ENCODE peak calls at places on chromosomes 4 and X, in six cellular contexts. S is spleen, P is HCT116, I is GM23338, W is stomach, O is upper lobe of left lung. V is an unnamed sample.

GRCh38 chrX:21905209-21905735 is 35.2 kb upstream of the SMS start:
- DNase-seq in I (peak; percentile 47), W (no peak), O (no peak), S (no peak), P (no peak), V (no peak)

GRCh38 chr4:20658456-20658855 is 41.8 kb upstream of the PACRGL start:
- DNase-seq in S (no peak), P (no peak), O (no peak), I (no peak), W (no peak), V (no peak)

GRCh38 chrX:9252182-9252581 is 212.7 kb upstream of the TBL1X start:
- DNase-seq in W (no peak), P (no peak), I (peak; percentile 34), O (no peak), S (no peak), V (no peak)

GRCh38 chr4:183580849-183581248 is 76.0 kb downstream of the ING2 start:
- DNase-seq in S (no peak), P (no peak), I (no peak), O (no peak), W (no peak), V (no peak)

GRCh38 chr4:27318740-27319139 is 458.1 kb downstream of the STIM2 start:
- DNase-seq in S (no peak), P (peak; percentile 35), W (no peak), O (no peak), I (peak; percentile 64), V (no peak)

GRCh38 chrX:80812176-80812575 is 2.5 kb upstream of the BRWD3 start:
- DNase-seq in I (peak; percentile 75), S (peak; percentile 79), W (no peak), O (no peak), P (no peak), V (no peak)

GRCh38 chrX:13662537-13662841 is 9.5 kb downstream of the TCEANC start:
- DNase-seq in O (no peak), S (no peak), P (no peak), I (no peak), W (no peak), V (no peak)

GRCh38 chr4:188107931-188108843 is 1.2 kb downstream of the TRIML2 start:
- DNase-seq in S (no peak), P (peak; percentile 51), W (no peak), I (peak; percentile 89), O (no peak), V (no peak)

GRCh38 chr4:77636902-77637301 is 31.3 kb downstream of the CXCL13 start:
- DNase-seq in S (no peak), W (peak; percentile 44), P (peak; percentile 7), O (no peak), I (no peak), V (no peak)

GRCh38 chrX:8738588-8739189 is 6.8 kb upstream of the ANOS1 start:
- DNase-seq in W (peak; percentile 59), P (no peak), I (peak; percentile 72), S (no peak), O (no peak), V (no peak)

GRCh38 chr4:186144180-186144579 is 39.7 kb downstream of the FAM149A start:
- DNase-seq in W (no peak), O (no peak), P (no peak), I (peak; percentile 53), S (no peak), V (no peak)

GRCh38 chr4:80448056-80448455 is 112.5 kb downstream of the CFAP299 start:
- DNase-seq in O (no peak), P (no peak), I (no peak), W (no peak), S (no peak), V (no peak)

GRCh38 chr4:182555997-182556418 is 312.8 kb downstream of the TENM3 start:
- DNase-seq in O (no peak), W (no peak), I (peak; percentile 86), P (no peak), S (no peak), V (no peak)

GRCh38 chr4:113116414-113117345 is 67.2 kb downstream of the ANK2 start:
- DNase-seq in W (no peak), S (no peak), I (peak; percentile 45), P (no peak), O (no peak), V (no peak)
- TF ChIP-seq POLR2AphosphoS5 in W (no peak), S (no peak), I (no peak), P (no peak), O (no peak), V (no peak)

GRCh38 chr4:88226143-88226542 is 58.2 kb downstream of the PPM1K start:
- DNase-seq in O (no peak), I (no peak), P (no peak), S (no peak), W (no peak), V (no peak)
- TF ChIP-seq POLR2AphosphoS5 in O (no peak), I (no peak), P (no peak), S (no peak), W (no peak), V (no peak)

GRCh38 chr4:65063601-65064000 is 606.7 kb downstream of the EPHA5 start:
- DNase-seq in O (no peak), I (no peak), W (no peak), S (no peak), P (no peak), V (no peak)
- TF ChIP-seq POLR2AphosphoS5 in O (no peak), I (no peak), W (no peak), S (no peak), P (no peak), V (no peak)

GRCh38 chr4:1478766-1479355 is 72.6 kb upstream of the NKX1-1 start:
- DNase-seq in P (no peak), I (no peak), W (no peak), S (peak; percentile 55), O (no peak), V (no peak)

GRCh38 chr4:1485280-1485679 is 79.0 kb upstream of the NKX1-1 start:
- DNase-seq in I (no peak), W (no peak), O (no peak), P (no peak), S (no peak), V (no peak)

GRCh38 chr4:1479454-1479853 is 73.2 kb upstream of the NKX1-1 start:
- DNase-seq in O (peak; percentile 36), P (no peak), W (no peak), S (peak; percentile 28), I (no peak), V (no peak)

GRCh38 chr4:1477045-1477905 is 71.0 kb upstream of the NKX1-1 start:
- DNase-seq in P (no peak), I (no peak), S (peak; percentile 65), O (peak; percentile 41), W (no peak), V (no peak)

GRCh38 chr4:1480720-1481119 is 74.5 kb upstream of the NKX1-1 start:
- DNase-seq in W (no peak), S (no peak), O (no peak), I (no peak), P (no peak), V (no peak)
- TF ChIP-seq POLR2AphosphoS5 in W (no peak), S (no peak), O (no peak), I (no peak), P (no peak), V (no peak)

DNA sequence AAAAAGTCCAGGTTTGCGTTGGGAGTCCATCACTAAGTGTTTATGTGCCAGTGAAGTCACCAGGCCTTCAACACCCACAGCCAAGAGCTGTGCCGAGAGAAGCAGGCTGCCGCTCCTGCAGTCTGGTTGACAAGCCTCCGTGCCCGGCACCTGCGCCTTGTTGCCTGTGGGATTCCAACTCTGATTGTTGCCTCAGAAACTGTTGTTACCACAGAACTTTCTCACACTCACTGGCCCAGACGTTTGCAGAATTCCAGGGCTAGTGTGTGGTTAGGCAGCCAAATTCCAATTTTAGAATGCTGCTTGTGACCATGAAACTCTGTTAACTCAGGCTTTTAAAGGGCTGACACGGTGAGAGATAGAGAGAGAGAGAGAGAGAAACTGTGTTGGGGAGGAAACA is 119.5 kb upstream of the LIMCH1 start:
- DNase-seq in O (peak; percentile 48), P (no peak), I (peak; percentile 51), W (no peak), S (no peak), V (no peak)
- TF ChIP-seq POLR2AphosphoS5 in O (peak; percentile 35), P (no peak), I (no peak), W (no peak), S (peak; percentile 19), V (peak; percentile 67)

GRCh38 chrX:154512879-154513553 is 3.0 kb downstream of the FAM3A start:
- DNase-seq in I (no peak), P (no peak), O (no peak), W (no peak), S (peak; percentile 71), V (no peak)

GRCh38 chrX:154517101-154517781 is 1.2 kb upstream of the FAM3A start:
- DNase-seq in S (peak; percentile 82), O (peak; percentile 74), I (peak; percentile 21), W (no peak), P (no peak), V (no peak)

GRCh38 chrX:154513662-154514204 is 2.3 kb downstream of the FAM3A start:
- DNase-seq in O (no peak), P (no peak), W (no peak), I (no peak), S (no peak), V (no peak)

GRCh38 chrX:154516655-154517100 is 646 bp upstream of the FAM3A start:
- DNase-seq in P (no peak), I (peak; percentile 81), W (no peak), S (no peak), O (no peak), V (no peak)

DNA sequence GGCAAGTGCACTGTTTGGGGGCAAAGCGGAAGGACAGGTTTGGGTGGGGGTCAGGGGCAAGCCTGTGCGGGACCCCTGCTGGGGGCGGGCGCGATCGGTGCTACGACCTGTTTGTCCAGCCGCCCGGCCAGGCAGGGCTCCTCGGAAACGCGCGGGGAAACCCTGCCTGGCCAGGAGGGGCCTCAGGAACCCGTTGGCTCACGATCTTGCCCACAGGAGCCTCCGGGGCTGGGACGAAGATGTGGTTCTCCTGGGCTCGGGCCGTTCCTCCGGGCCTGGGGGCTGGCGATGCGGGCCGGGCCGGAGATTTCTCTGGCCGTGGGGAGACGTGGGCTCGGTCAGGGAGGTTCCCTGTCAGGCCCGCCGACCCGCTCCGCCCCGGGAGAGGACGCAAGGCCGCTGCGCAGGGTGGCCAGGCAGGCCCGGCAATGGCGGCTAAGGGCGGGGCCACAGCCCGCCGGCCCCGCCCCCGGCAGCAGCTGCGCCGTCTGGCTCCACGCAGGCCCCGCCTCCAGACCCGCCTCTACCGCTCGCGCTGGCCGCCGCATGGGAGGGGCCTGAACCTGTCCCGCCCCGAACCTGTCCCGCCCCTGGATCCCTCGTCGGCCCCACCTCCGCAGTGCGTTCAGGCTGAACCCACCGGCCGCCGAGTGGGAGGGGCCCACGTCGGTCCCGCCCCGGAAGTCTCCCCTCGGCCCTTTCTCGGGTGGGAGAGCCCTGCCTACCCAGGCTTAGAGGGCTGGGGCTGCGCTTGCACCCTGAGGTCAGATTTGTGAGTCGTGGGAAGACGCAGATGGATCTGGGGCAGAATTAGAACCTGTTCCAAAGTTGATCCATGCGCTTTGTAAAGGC is at the start of gene FAM3A:
- DNase-seq in P (peak; percentile 65), I (peak; percentile 75), O (peak; percentile 98), W (peak; percentile 93), S (peak; percentile 97), V (peak; percentile 96)
- TF ChIP-seq POLR2AphosphoS5 in P (peak; percentile 75), I (peak; percentile 60), O (peak; percentile 76), W (peak; percentile 75), S (peak; percentile 95), V (peak; percentile 74)

GRCh38 chr4:107603430-107603829 is 116.6 kb downstream of the PAPSS1 start:
- DNase-seq in P (no peak), I (no peak), O (no peak), W (peak; percentile 34), S (no peak), V (no peak)
- TF ChIP-seq POLR2AphosphoS5 in P (no peak), I (no peak), O (no peak), W (peak; percentile 18), S (no peak), V (no peak)

V was measured in esophagus muscularis mucosa.